ENCODE peak calls at places on chromosomes 6 and 20, in five cellular contexts. H is heart right ventricle, G is epithelial cell of esophagus, P is PC-9, E is anterior cingulate cortex. U is an unnamed sample.

GRCh38 chr6:5490495-5491069 is 229.3 kb downstream of the FARS2 start:
- DNase-seq in H (no peak), G (no peak), P (no peak), E (no peak), U (no peak)

GRCh38 chr20:34318609-34319443 is 15.7 kb upstream of the AHCY start:
- DNase-seq in H (no peak), G (no peak), P (no peak), E (no peak), U (no peak)

GRCh38 chr6:140153703-140154102 is 779.3 kb upstream of the CITED2 start:
- DNase-seq in H (no peak), G (no peak), P (no peak), E (no peak), U (no peak)

GRCh38 chr6:84685983-84686584 is 78.3 kb downstream of the TBX18 start:
- DNase-seq in H (no peak), G (peak; percentile 35), P (no peak), E (no peak), U (no peak)

GRCh38 chr6:161918154-161918553 is 644.3 kb upstream of the AGPAT4 start:
- DNase-seq in H (no peak), G (peak; percentile 2), P (no peak), E (no peak), U (no peak)

GRCh38 chr20:24863356-24863755 is 85.7 kb upstream of the CST7 start:
- DNase-seq in H (no peak), G (no peak), P (no peak), E (no peak), U (no peak)

GRCh38 chr20:56987992-56988391 is 278.4 kb downstream of the BMP7 start:
- DNase-seq in H (no peak), G (no peak), P (peak; percentile 31), E (no peak), U (no peak)

GRCh38 chr6:35498407-35499045 is 1.6 kb upstream of the TEAD3 start:
- DNase-seq in H (peak; percentile 38), G (no peak), P (no peak), E (no peak), U (no peak)

GRCh38 chr6:31729979-31730630 is 1.0 kb upstream of the DDAH2 start:
- DNase-seq in H (peak; percentile 93), G (peak; percentile 69), P (peak; percentile 81), E (peak; percentile 43), U (peak; percentile 49)

GRCh38 chr6:113067612-113068262 is 720.6 kb downstream of the RFPL4B start:
- DNase-seq in H (no peak), G (no peak), P (no peak), E (no peak), U (no peak)

GRCh38 chr6:22764521-22764920 is 195.2 kb downstream of the HDGFL1 start:
- DNase-seq in H (no peak), G (peak; percentile 30), P (no peak), E (no peak), U (no peak)